ENCODE peak calls at places on chromosome 1, in five cellular contexts. I is NCI-H1105, R is T-helper 17 cell, Y is renal cortical epithelial cell, O is progenitor cell of endocrine pancreas. W is an unnamed sample.

GRCh38 chr1:233248014-233248413 is 47.5 kb downstream of the PCNX2 start:
- DNase-seq in I (no peak), R (no peak), Y (no peak), O (no peak), W (no peak)

GRCh38 chr1:230205719-230206198 is 138.7 kb downstream of the GALNT2 start:
- DNase-seq in I (no peak), R (no peak), Y (no peak), O (no peak), W (peak)

GRCh38 chr1:12158362-12159092 is 8.3 kb upstream of the TNFRSF1B start:
- DNase-seq in I (no peak), R (no peak), Y (no peak), O (no peak), W (no peak)

GRCh38 chr1:95371666-95372320 is 137.8 kb downstream of the RWDD3 start:
- DNase-seq in I (peak), R (no peak), Y (no peak), O (no peak), W (no peak)

GRCh38 chr1:242524571-242525359 is at the start of gene PLD5:
- DNase-seq in I (peak), R (no peak), Y (no peak), O (peak), W (peak)

GRCh38 chr1:195462646-195463045 is 1145.6 kb downstream of the KCNT2 start:
- DNase-seq in I (no peak), R (no peak), Y (no peak), O (no peak), W (no peak)

GRCh38 chr1:92583821-92584760 is 97.4 kb upstream of the GFI1 start:
- DNase-seq in I (no peak), R (no peak), Y (peak), O (no peak), W (no peak)

GRCh38 chr1:30051777-30052176 is 671.6 kb downstream of the MATN1 start:
- DNase-seq in I (no peak), R (no peak), Y (no peak), O (no peak), W (no peak)

GRCh38 chr1:94481473-94481933 is 60.1 kb downstream of the F3 start:
- DNase-seq in I (peak), R (no peak), Y (peak), O (peak), W (peak)

GRCh38 chr1:58780586-58781452 is 3.0 kb downstream of the JUN start:
- DNase-seq in I (no peak), R (peak), Y (no peak), O (no peak), W (peak)

GRCh38 chr1:146007048-146007784 is 10.8 kb upstream of the TXNIP start:
- DNase-seq in I (peak), R (no peak), Y (peak), O (peak), W (peak)

GRCh38 chr1:32208891-32209309 is at the start of gene DCDC2B:
- DNase-seq in I (peak), R (no peak), Y (peak), O (no peak), W (peak)

GRCh38 chr1:154956557-154956956 is 658 bp upstream of the PBXIP1 start:
- DNase-seq in I (peak), R (no peak), Y (no peak), O (no peak), W (no peak)

GRCh38 chr1:109500886-109501285 is 7.0 kb downstream of the CYB561D1 start:
- DNase-seq in I (no peak), R (no peak), Y (peak), O (no peak), W (no peak)

GRCh38 chr1:89739013-89739843 is 81.6 kb upstream of the LRRC8D start:
- DNase-seq in I (no peak), R (no peak), Y (peak), O (no peak), W (no peak)

GRCh38 chr1:224223819-224224714 is 41.0 kb downstream of the DEGS1 start:
- DNase-seq in I (no peak), R (no peak), Y (peak), O (no peak), W (no peak)